ENCODE peak calls at places on chromosomes 6 and 20, in eight cellular contexts. S is nephron progenitor cell, Z is right atrium auricular region, M is GM12865, K is cardiac fibroblast, O is heart left ventricle, E is fibroblast of mammary gland, G is PC-3. P is an unnamed sample.

GRCh38 chr20:38997622-38998021 is 35.5 kb downstream of the DHX35 start:
- DNase-seq in S (no peak), Z (no peak), M (peak; percentile 92), K (no peak), O (no peak), E (no peak), G (no peak), P (no peak)

GRCh38 chr6:138371452-138371711 is 6.3 kb upstream of the SMIM28 start:
- DNase-seq in S (no peak), Z (no peak), M (no peak), K (no peak), O (no peak), E (no peak), G (no peak), P (no peak)

GRCh38 chr20:58719971-58720371 is 27.4 kb downstream of the NPEPL1 start:
- DNase-seq in S (no peak), Z (peak; percentile 50), M (no peak), K (no peak), O (peak; percentile 2), E (no peak), G (peak; percentile 12), P (no peak)

GRCh38 chr20:52859156-52859887 is 112.8 kb upstream of the TSHZ2 start:
- DNase-seq in S (no peak), Z (no peak), M (no peak), K (peak; percentile 64), O (peak; percentile 8), E (peak; percentile 82), G (peak; percentile 11), P (no peak)

GRCh38 chr6:10529231-10529801 is 8.2 kb downstream of the GCNT2 start:
- DNase-seq in S (no peak), Z (no peak), M (peak; percentile 52), K (no peak), O (no peak), E (no peak), G (peak; percentile 60), P (no peak)

GRCh38 chr20:6468751-6469150 is 298.7 kb upstream of the BMP2 start:
- DNase-seq in S (no peak), Z (no peak), M (no peak), K (no peak), O (no peak), E (no peak), G (peak; percentile 63), P (no peak)

GRCh38 chr6:35099116-35099515 is 42.0 kb downstream of the TCP11 start:
- DNase-seq in S (no peak), Z (no peak), M (no peak), K (no peak), O (no peak), E (no peak), G (no peak), P (no peak)

GRCh38 chr20:38129248-38129865 is 35.7 kb downstream of the TGM2 start:
- DNase-seq in S (no peak), Z (no peak), M (no peak), K (no peak), O (no peak), E (no peak), G (no peak), P (no peak)

GRCh38 chr6:33021917-33022316 is 12.5 kb upstream of the HLA-DOA start:
- DNase-seq in S (no peak), Z (no peak), M (no peak), K (no peak), O (no peak), E (no peak), G (no peak), P (no peak)

GRCh38 chr6:10801224-10801848 is 37.0 kb downstream of the MAK start:
- DNase-seq in S (peak; percentile 66), Z (no peak), M (peak; percentile 69), K (peak; percentile 63), O (peak; percentile 23), E (peak; percentile 57), G (peak; percentile 82), P (peak; percentile 37)

GRCh38 chr6:106377061-106377540 is 16.6 kb downstream of the CRYBG1 start:
- DNase-seq in S (no peak), Z (no peak), M (no peak), K (peak; percentile 6), O (no peak), E (peak; percentile 33), G (peak; percentile 75), P (no peak)

GRCh38 chr20:48685300-48685699 is 142.5 kb downstream of the PREX1 start:
- DNase-seq in S (no peak), Z (no peak), M (no peak), K (no peak), O (no peak), E (peak; percentile 25), G (no peak), P (no peak)

GRCh38 chr6:20826378-20826777 is 292.1 kb downstream of the CDKAL1 start:
- DNase-seq in S (no peak), Z (no peak), M (no peak), K (peak; percentile 64), O (no peak), E (peak; percentile 80), G (peak; percentile 42), P (no peak)

GRCh38 chr20:13865825-13866351 is 81.1 kb downstream of the NDUFAF5 start:
- DNase-seq in S (no peak), Z (no peak), M (no peak), K (no peak), O (no peak), E (peak; percentile 82), G (no peak), P (no peak)

GRCh38 chr20:13868331-13868730 is 83.5 kb downstream of the NDUFAF5 start:
- DNase-seq in S (no peak), Z (no peak), M (no peak), K (peak; percentile 8), O (no peak), E (peak; percentile 83), G (no peak), P (no peak)

GRCh38 chr20:13873814-13874213 is 89.0 kb downstream of the NDUFAF5 start:
- DNase-seq in S (no peak), Z (no peak), M (no peak), K (no peak), O (no peak), E (no peak), G (no peak), P (no peak)

GRCh38 chr20:13874269-13875158 is 89.7 kb downstream of the NDUFAF5 start:
- DNase-seq in S (no peak), Z (no peak), M (no peak), K (no peak), O (no peak), E (no peak), G (no peak), P (no peak)

GRCh38 chr20:13870349-13870748 is 85.5 kb downstream of the NDUFAF5 start:
- DNase-seq in S (no peak), Z (no peak), M (no peak), K (no peak), O (no peak), E (no peak), G (no peak), P (no peak)
- TF ChIP-seq CTCF in S (no peak), Z (no peak), M (no peak), K (no peak), O (no peak), E (no peak), G (no peak), P (peak; percentile 9)

DNA sequence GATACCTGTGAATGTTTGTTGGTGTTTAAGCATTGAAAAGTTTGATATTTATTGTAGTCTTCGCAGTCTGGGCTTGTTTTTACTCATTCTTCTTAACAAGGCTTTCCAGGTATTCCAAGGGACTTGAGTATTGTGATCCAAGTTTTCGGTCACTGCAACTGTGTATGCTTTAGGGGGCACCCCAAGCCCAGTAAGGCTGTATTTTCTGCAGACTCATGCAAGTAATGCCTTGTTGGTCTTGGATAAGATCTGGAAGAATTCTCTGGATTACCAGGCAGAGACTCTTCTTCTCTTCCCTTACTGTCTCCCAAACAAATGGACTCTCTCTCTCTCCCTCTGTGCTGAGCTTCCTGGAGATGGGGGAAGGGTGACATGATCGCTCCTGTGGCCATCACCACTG is 82.1 kb downstream of the RFPL4B start:
- DNase-seq in S (no peak), Z (no peak), M (no peak), K (peak; percentile 39), O (no peak), E (no peak), G (no peak), P (no peak)
- TF ChIP-seq CTCF in S (no peak), Z (no peak), M (no peak), K (peak; percentile 24), O (no peak), E (peak; percentile 10), G (no peak), P (peak; percentile 37)

DNA sequence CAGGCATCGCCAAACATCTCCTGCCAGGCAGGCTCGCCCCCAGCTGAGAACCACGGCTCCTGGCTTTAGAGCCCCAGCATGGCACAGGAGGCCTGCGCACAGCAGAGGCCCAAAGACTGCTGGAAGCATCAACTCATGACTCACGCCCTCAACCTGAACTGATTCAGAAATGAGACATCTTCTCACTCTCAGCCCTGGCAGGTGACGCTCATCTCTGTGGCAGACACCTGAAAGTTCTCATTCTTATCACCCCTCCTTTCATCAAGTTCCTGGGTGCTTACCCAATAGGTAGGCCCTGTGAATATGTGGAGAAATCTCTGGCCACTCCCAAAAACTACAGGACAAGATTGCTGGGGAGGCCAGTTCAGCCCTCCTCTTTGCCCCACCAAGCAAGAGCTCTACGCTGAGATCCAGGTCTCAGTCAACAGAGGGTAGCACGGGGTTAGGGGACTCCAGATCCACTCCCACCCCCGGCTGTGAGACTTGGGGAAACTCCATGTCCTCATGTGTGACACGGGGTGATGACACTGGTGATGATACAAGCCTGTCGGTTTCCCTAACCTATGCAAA is 11.3 kb downstream of the NFATC2 start:
- DNase-seq in S (no peak), Z (no peak), M (peak; percentile 84), K (no peak), O (no peak), E (no peak), G (peak; percentile 98), P (no peak)
- TF ChIP-seq CTCF in S (no peak), Z (no peak), M (no peak), K (no peak), O (no peak), E (no peak), G (no peak), P (no peak)

GRCh38 chr20:45545754-45546453 is 1.3 kb downstream of the EPPIN start:
- DNase-seq in S (no peak), Z (no peak), M (peak; percentile 3), K (peak; percentile 50), O (no peak), E (peak; percentile 58), G (peak; percentile 67), P (no peak)
- TF ChIP-seq CTCF in S (peak; percentile 24), Z (no peak), M (peak; percentile 11), K (peak; percentile 26), O (peak; percentile 26), E (peak; percentile 54), G (peak; percentile 76), P (peak; percentile 57)

DNA sequence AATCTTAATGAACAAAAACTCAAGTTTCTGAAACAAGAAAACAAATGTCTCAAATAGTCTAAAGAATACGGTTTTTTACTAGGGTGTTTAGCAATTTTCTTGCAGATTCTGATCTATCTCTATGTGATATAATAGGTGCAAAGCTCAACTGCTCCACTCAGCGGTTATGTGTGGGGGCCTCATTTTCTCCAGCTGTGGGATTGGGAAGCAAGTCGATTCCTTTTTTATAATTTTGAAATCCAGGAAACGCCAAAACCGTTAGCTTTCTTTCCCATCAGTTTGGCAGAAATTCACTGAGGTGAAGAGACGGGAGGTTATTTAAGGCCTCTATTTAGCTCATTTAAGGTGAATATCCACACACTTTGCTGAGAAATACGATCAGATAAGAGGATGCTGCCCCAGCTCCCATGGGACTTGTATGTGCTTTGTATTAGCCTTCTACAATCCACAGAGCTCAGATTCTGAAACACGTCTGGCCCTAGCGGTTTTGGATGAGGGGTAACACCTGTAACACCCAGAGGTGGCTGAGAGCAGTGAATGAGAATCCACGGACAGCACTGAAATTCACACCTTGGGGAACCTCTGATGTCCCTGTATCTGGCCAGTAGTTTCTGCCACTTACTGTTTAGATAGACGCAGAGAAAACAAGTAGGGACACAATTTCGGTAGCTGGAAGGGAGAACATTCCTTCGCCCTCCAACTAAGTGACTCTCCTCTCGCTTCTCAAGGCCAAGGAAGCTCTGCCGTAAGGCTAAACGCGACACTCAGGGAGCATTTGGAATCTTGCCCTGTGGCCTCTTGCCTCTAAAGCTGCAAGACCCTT is 6.6 kb upstream of the BCAS4 start:
- DNase-seq in S (no peak), Z (no peak), M (no peak), K (peak; percentile 84), O (no peak), E (peak; percentile 81), G (peak; percentile 74), P (no peak)
- TF ChIP-seq CTCF in S (no peak), Z (no peak), M (no peak), K (peak; percentile 57), O (peak; percentile 15), E (peak; percentile 66), G (peak; percentile 86), P (peak; percentile 48)